ENCODE peak calls at places on chromosomes 3 and 15, in five cellular contexts. H is fibroblast of lung, K is mammary epithelial cell, E is sigmoid colon, I is PC-9. M is an unnamed sample. For H3K9me3 and H3K27me3, the result is how much of the 10 kb centered on the place peaks cover.

GRCh38 chr15:38895326-38896282 is 331.0 kb upstream of the RASGRP1 start:
- DNase-seq in H (peak), K (peak), E (no peak), I (no peak), M (peak)

GRCh38 chr3:15319575-15319974 is 12.8 kb downstream of the SH3BP5 start:
- DNase-seq in H (peak), K (peak), E (peak), I (no peak), M (peak)

GRCh38 chr15:85482896-85483295 is 102.5 kb downstream of the AKAP13 start:
- DNase-seq in H (peak), K (peak), E (no peak), I (peak), M (peak)

GRCh38 chr15:82699726-82700125 is 9.9 kb downstream of the AP3B2 start:
- DNase-seq in H (no peak), K (no peak), E (no peak), I (no peak), M (no peak)

GRCh38 chr3:81761904-81762565 is 590 bp upstream of the GBE1 start:
- DNase-seq in H (no peak), K (no peak), E (no peak), I (no peak), M (no peak)

GRCh38 chr3:134029256-134029733 is 430 bp downstream of the SLCO2A1 start:
- DNase-seq in H (peak), K (peak), E (no peak), I (no peak), M (no peak)

GRCh38 chr3:23623841-23624240 is 181.9 kb upstream of the UBE2E1 start:
- DNase-seq in H (peak), K (no peak), E (no peak), I (no peak), M (no peak)

GRCh38 chr15:78866824-78867223 is 5.9 kb upstream of the MORF4L1 start:
- DNase-seq in H (no peak), K (no peak), E (no peak), I (no peak), M (no peak)

GRCh38 chr15:75705854-75706681 is 6.6 kb downstream of the CSPG4 start:
- DNase-seq in H (no peak), K (no peak), E (no peak), I (no peak), M (no peak)

GRCh38 chr3:170220871-170221270 is 1.4 kb upstream of the PRKCI start:
- DNase-seq in H (no peak), K (no peak), E (no peak), I (no peak), M (peak)

GRCh38 chr3:47456984-47457383 is 18.8 kb downstream of the SCAP start:
- DNase-seq in H (no peak), K (no peak), E (no peak), I (no peak), M (no peak)

GRCh38 chr3:102181202-102181920 is 253.5 kb upstream of the ZPLD1 start:
- DNase-seq in H (peak), K (no peak), E (no peak), I (peak), M (peak)

GRCh38 chr3:72661115-72661457 is 187.2 kb downstream of the SHQ1 start:
- DNase-seq in H (peak), K (peak), E (peak), I (peak), M (peak)

GRCh38 chr3:50587806-50588758 is 18.8 kb downstream of the HEMK1 start:
- DNase-seq in H (no peak), K (no peak), E (no peak), I (no peak), M (no peak)

GRCh38 chr15:58669108-58669507 is 80.4 kb downstream of the ADAM10 start:
- DNase-seq in H (peak), K (no peak), E (no peak), I (no peak), M (no peak)

GRCh38 chr3:104206925-104207324 is 1159.8 kb upstream of the ALCAM start:
- DNase-seq in H (no peak), K (no peak), E (no peak), I (no peak), M (no peak)

GRCh38 chr3:19934098-19934566 is at the start of gene EFHB:
- DNase-seq in H (peak), K (peak), E (no peak), I (no peak), M (peak)

GRCh38 chr3:177523991-177524438 is 326.7 kb upstream of the TBL1XR1 start:
- DNase-seq in H (peak), K (peak), E (no peak), I (peak), M (no peak)

GRCh38 chr3:57735405-57735804 is 20.7 kb upstream of the SLMAP start:
- DNase-seq in H (no peak), K (peak), E (no peak), I (no peak), M (no peak)

DNA sequence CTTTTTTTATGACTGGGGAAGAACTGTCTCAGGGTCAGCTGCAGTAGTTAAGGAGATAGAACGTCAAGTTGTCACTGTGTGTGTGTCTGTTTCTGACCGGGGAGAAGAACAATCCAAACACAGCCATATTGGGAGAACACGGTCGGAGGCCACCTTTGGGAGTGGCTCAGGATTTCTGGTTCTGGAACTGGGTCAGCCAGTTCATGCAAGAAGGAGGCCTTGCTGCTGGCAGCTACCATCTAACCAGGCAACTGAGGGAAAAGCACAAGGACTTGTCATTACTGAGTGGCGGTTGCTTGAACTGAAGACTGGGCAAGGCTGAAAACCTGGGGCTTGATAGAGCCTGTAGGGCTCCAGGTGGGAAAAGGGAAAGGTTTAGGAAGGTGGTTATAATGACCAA is 24.6 kb downstream of the GLDN start:
- DNase-seq in H (no peak), K (no peak), E (no peak), I (no peak), M (no peak)
- H3K4me3 ChIP-seq in H (no peak), K (no peak), E (no peak), I (no peak), M (no peak)

DNA sequence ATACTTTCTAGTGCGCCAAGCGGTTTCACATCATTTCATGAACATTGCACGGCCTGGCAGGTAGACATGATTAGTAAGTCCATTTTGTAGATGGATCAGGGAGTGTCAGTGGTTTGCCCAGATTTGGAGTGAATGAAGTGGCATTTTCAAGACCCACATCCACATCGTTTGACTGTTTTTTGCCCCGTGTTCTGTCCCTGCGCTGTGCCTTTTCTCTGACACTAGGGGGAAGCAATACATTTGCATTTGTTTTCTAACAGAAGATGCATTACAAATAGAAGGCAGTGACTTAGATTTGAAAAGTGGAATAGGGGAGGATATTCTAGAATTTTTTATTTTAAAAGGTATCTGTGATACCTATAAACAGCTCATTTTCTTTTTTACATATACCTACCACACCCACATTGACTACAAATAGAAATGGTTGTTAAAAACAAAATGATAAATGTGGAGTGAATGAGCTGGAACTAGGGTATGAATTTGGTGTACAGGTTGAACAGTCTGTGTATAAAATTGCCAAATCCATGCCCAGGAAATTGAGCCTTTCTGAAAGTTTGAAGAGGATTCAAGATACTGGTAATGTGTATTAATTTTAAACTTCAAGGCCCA is 98.0 kb downstream of the USP13 start:
- DNase-seq in H (peak), K (no peak), E (no peak), I (no peak), M (no peak)
- H3K9me3 ChIP-seq in H (under half), K (under half), E (under half), I (under half), M (under half)

GRCh38 chr3:186985713-186986364 is 55.5 kb downstream of the ST6GAL1 start:
- DNase-seq in H (no peak), K (no peak), E (no peak), I (peak), M (no peak)
- H3K27me3 ChIP-seq in H (under half), K (under half), E (under half), I (under half), M (under half)

GRCh38 chr3:150975992-150976368 is 3.5 kb upstream of the CLRN1 start:
- DNase-seq in H (no peak), K (no peak), E (no peak), I (no peak), M (no peak)

GRCh38 chr3:150968341-150968740 is 4.2 kb downstream of the CLRN1 start:
- DNase-seq in H (no peak), K (no peak), E (no peak), I (no peak), M (no peak)

GRCh38 chr3:150972379-150972985 is at the start of gene CLRN1:
- DNase-seq in H (no peak), K (no peak), E (no peak), I (no peak), M (no peak)

GRCh38 chr3:150975096-150975991 is 2.8 kb upstream of the CLRN1 start:
- DNase-seq in H (peak), K (no peak), E (no peak), I (no peak), M (no peak)

GRCh38 chr3:150970665-150971327 is 1.7 kb downstream of the CLRN1 start:
- DNase-seq in H (peak), K (peak), E (no peak), I (peak), M (peak)
- H3K4me3 ChIP-seq in H (no peak), K (no peak), E (no peak), I (no peak), M (no peak)

DNA sequence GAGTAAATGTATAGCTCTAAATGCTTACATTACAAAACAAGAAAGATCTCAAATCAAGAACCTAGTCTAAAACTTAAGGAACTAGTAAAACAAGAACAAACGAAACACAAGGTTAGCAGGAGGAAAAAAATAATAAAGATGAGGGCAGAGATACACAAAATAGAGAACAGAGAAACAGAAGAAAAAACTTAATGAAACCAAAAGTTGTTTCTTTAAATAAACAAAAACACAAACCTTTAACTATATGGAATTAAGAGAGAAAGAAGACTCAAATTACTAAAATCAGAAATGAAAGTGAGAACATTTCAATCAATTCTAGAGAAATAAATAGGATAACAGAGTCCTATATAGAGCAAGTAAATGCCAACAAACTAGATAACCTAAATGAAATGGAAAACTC is 59.6 kb downstream of the DLG1 start:
- DNase-seq in H (no peak), K (no peak), E (no peak), I (no peak), M (no peak)
- H3K9me3 ChIP-seq in H (under half), K (under half), E (under half), I (under half), M (under half)

DNA sequence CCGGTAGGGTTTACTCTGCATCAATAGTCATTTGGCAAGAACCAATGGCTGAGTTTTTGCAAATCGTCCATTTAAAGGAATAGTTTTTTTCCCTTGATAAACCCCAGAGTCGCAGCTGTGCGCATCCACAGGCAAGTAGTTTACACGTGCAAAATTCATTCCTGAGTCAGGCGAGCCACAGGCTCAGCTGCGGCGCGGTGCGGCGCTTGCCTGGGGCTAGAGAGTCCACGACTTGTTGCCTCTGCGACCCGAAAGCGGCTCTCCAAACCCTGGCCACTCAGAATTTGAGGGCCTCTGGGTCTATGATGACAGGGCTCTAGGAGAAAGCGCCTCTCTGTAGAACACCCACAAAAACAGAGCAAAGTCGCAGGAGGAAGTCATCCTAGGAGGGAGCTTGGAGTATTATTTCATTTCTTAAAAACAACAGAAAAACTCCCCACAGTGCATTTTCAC is 36.6 kb downstream of the ZIC4 start:
- DNase-seq in H (no peak), K (no peak), E (no peak), I (no peak), M (peak)
- H3K27me3 ChIP-seq in H (half or more), K (half or more), E (under half), I (under half), M (under half)